ENCODE peak calls at places on chromosomes 1 and 21, in nine cellular contexts. One of them, this sample, is unnamed. For H3K4me1, the result is how much of the 10 kb centered on the place peaks cover.

GRCh38 chr1:30786264-30786991 is 28.9 kb upstream of the LAPTM5 start:
- DNase-seq in body of pancreas: no peak
- DNase-seq in endothelial cell of umbilical vein: no peak
- DNase-seq in uterus: no peak
- DNase-seq in suprapubic skin: no peak
- DNase-seq in gastrocnemius medialis: no peak
- DNase-seq in heart left ventricle: no peak
- DNase-seq in right lobe of liver: peak
- DNase-seq in ovary: no peak
- DNase-seq in this sample: no peak

GRCh38 chr1:160879056-160879455 is 5.9 kb downstream of the ITLN1 start:
- DNase-seq in endothelial cell of umbilical vein: no peak
- DNase-seq in right lobe of liver: no peak
- DNase-seq in ovary: no peak
- DNase-seq in uterus: no peak
- DNase-seq in suprapubic skin: no peak
- DNase-seq in body of pancreas: no peak
- DNase-seq in heart left ventricle: no peak
- DNase-seq in gastrocnemius medialis: no peak
- DNase-seq in this sample: no peak

GRCh38 chr1:25369241-25369640 is 31.1 kb downstream of the TMEM50A start:
- DNase-seq in uterus: no peak
- DNase-seq in endothelial cell of umbilical vein: no peak
- DNase-seq in body of pancreas: no peak
- DNase-seq in heart left ventricle: no peak
- DNase-seq in right lobe of liver: no peak
- DNase-seq in ovary: no peak
- DNase-seq in suprapubic skin: no peak
- DNase-seq in gastrocnemius medialis: no peak
- DNase-seq in this sample: no peak

GRCh38 chr1:230826166-230826875 is 42.0 kb downstream of the C1orf198 start:
- DNase-seq in uterus: no peak
- DNase-seq in suprapubic skin: no peak
- DNase-seq in ovary: no peak
- DNase-seq in heart left ventricle: no peak
- DNase-seq in body of pancreas: no peak
- DNase-seq in endothelial cell of umbilical vein: no peak
- DNase-seq in right lobe of liver: no peak
- DNase-seq in gastrocnemius medialis: no peak
- DNase-seq in this sample: no peak

GRCh38 chr1:237074371-237075117 is 32.6 kb downstream of the RYR2 start:
- DNase-seq in heart left ventricle: no peak
- DNase-seq in ovary: no peak
- DNase-seq in endothelial cell of umbilical vein: no peak
- DNase-seq in uterus: no peak
- DNase-seq in body of pancreas: no peak
- DNase-seq in gastrocnemius medialis: no peak
- DNase-seq in right lobe of liver: no peak
- DNase-seq in suprapubic skin: no peak
- DNase-seq in this sample: no peak

GRCh38 chr21:44802396-44803153 is 955 bp upstream of the UBE2G2 start:
- DNase-seq in right lobe of liver: no peak
- DNase-seq in ovary: no peak
- DNase-seq in uterus: no peak
- DNase-seq in gastrocnemius medialis: no peak
- DNase-seq in suprapubic skin: no peak
- DNase-seq in endothelial cell of umbilical vein: no peak
- DNase-seq in heart left ventricle: no peak
- DNase-seq in body of pancreas: no peak
- DNase-seq in this sample: no peak

GRCh38 chr1:98088361-98088760 is 167.5 kb upstream of the DPYD start:
- DNase-seq in uterus: no peak
- DNase-seq in body of pancreas: no peak
- DNase-seq in ovary: no peak
- DNase-seq in endothelial cell of umbilical vein: no peak
- DNase-seq in right lobe of liver: no peak
- DNase-seq in suprapubic skin: no peak
- DNase-seq in gastrocnemius medialis: no peak
- DNase-seq in heart left ventricle: no peak
- DNase-seq in this sample: no peak

GRCh38 chr1:155910621-155911121 is 478 bp downstream of the RIT1 start:
- DNase-seq in right lobe of liver: no peak
- DNase-seq in body of pancreas: peak
- DNase-seq in heart left ventricle: no peak
- DNase-seq in uterus: peak
- DNase-seq in gastrocnemius medialis: no peak
- DNase-seq in suprapubic skin: no peak
- DNase-seq in ovary: peak
- DNase-seq in endothelial cell of umbilical vein: peak
- DNase-seq in this sample: no peak

GRCh38 chr21:28767523-28767922 is 225.2 kb downstream of the LTN1 start:
- DNase-seq in suprapubic skin: no peak
- DNase-seq in right lobe of liver: no peak
- DNase-seq in endothelial cell of umbilical vein: no peak
- DNase-seq in body of pancreas: no peak
- DNase-seq in uterus: no peak
- DNase-seq in ovary: no peak
- DNase-seq in heart left ventricle: no peak
- DNase-seq in gastrocnemius medialis: no peak
- DNase-seq in this sample: no peak

GRCh38 chr21:28768753-28769152 is 223.9 kb downstream of the LTN1 start:
- DNase-seq in suprapubic skin: no peak
- DNase-seq in ovary: no peak
- DNase-seq in body of pancreas: no peak
- DNase-seq in right lobe of liver: no peak
- DNase-seq in endothelial cell of umbilical vein: no peak
- DNase-seq in uterus: no peak
- DNase-seq in gastrocnemius medialis: no peak
- DNase-seq in heart left ventricle: no peak
- DNase-seq in this sample: no peak

GRCh38 chr21:28761709-28762356 is 230.8 kb downstream of the LTN1 start:
- DNase-seq in body of pancreas: no peak
- DNase-seq in right lobe of liver: no peak
- DNase-seq in endothelial cell of umbilical vein: no peak
- DNase-seq in uterus: no peak
- DNase-seq in ovary: no peak
- DNase-seq in suprapubic skin: no peak
- DNase-seq in heart left ventricle: no peak
- DNase-seq in gastrocnemius medialis: no peak
- DNase-seq in this sample: no peak

GRCh38 chr21:28762357-28762735 is 230.3 kb downstream of the LTN1 start:
- DNase-seq in endothelial cell of umbilical vein: no peak
- DNase-seq in body of pancreas: no peak
- DNase-seq in right lobe of liver: no peak
- DNase-seq in ovary: no peak
- DNase-seq in gastrocnemius medialis: no peak
- DNase-seq in uterus: no peak
- DNase-seq in suprapubic skin: no peak
- DNase-seq in heart left ventricle: no peak
- DNase-seq in this sample: no peak

DNA sequence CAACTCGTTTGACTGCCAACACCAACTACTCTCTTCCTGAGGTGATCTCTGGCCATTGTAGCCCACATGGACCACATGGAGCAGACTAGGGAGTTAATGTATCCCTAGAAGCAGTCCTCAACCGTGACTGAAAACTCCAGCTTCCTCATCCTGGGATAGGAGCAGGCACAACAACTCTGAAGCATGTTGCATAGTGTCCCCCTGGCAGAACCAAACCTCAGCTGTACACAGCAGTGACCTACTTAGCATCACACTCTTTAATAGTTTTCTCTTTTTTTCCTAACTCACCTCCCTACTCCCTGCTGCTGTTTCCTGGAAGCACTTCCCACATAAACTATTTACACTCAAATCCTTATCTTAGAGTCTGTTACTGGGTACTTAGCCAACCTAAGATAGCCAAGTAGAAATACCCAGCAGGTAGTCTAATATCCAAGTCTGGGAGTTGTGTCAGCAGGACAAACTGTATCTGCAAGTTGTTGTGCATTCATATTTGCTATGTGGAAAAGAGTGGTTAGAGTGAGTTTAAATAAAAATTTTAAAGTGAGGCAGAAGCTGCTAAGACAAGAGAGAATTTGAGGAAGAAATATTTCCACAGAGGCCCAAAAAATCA is 228.8 kb downstream of the LTN1 start:
- DNase-seq in ovary: no peak
- DNase-seq in suprapubic skin: no peak
- DNase-seq in endothelial cell of umbilical vein: no peak
- DNase-seq in heart left ventricle: no peak
- DNase-seq in right lobe of liver: no peak
- DNase-seq in gastrocnemius medialis: no peak
- DNase-seq in uterus: no peak
- DNase-seq in body of pancreas: no peak
- DNase-seq in this sample: no peak
- H3K27ac ChIP-seq in ovary: no peak
- H3K27ac ChIP-seq in suprapubic skin: no peak
- H3K27ac ChIP-seq in endothelial cell of umbilical vein: no peak
- H3K27ac ChIP-seq in heart left ventricle: peak
- H3K27ac ChIP-seq in right lobe of liver: no peak
- H3K27ac ChIP-seq in gastrocnemius medialis: no peak
- H3K27ac ChIP-seq in uterus: no peak
- H3K27ac ChIP-seq in body of pancreas: no peak
- H3K27ac ChIP-seq in this sample: no peak

DNA sequence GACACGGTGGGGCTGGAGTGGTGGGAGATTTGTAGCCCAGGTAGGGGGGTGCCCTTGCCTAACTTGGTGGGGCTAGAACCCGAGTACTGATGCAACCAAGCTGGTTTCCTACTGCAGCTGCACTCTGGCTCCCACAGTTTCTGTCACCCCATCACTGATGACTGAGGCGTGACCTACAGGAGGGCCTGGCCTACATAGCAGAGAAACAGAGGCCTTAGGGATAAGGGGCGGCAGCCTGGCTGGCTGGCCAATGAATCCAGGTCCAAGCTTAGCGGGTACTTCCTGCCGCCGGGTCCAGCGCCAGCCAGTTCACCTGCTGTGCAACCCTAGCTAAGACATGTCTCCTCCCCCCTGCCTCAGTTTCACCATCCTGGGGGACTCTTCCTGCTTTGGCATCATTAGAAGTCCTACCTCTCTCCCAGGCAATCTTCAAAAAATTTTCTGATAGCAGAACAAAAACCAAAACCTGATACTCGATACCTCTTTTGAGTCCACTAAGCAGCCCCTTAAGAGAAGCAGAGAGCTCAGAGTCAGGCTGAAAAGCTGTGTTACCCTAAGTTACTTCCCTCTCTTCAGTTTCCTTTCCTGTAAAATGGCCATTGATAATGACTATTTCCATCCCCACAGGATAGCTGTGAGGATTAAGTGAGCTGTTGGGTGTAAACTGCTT is 27.3 kb upstream of the RNF19B start:
- DNase-seq in heart left ventricle: no peak
- DNase-seq in body of pancreas: no peak
- DNase-seq in right lobe of liver: no peak
- DNase-seq in uterus: no peak
- DNase-seq in endothelial cell of umbilical vein: no peak
- DNase-seq in gastrocnemius medialis: no peak
- DNase-seq in ovary: no peak
- DNase-seq in suprapubic skin: no peak
- DNase-seq in this sample: no peak
- TF ChIP-seq POLR2A in heart left ventricle: no peak
- TF ChIP-seq POLR2A in body of pancreas: no peak
- TF ChIP-seq POLR2A in right lobe of liver: no peak
- TF ChIP-seq POLR2A in uterus: no peak
- TF ChIP-seq POLR2A in endothelial cell of umbilical vein: no peak
- TF ChIP-seq POLR2A in gastrocnemius medialis: no peak
- TF ChIP-seq POLR2A in ovary: no peak
- TF ChIP-seq POLR2A in suprapubic skin: no peak
- TF ChIP-seq POLR2A in this sample: no peak

DNA sequence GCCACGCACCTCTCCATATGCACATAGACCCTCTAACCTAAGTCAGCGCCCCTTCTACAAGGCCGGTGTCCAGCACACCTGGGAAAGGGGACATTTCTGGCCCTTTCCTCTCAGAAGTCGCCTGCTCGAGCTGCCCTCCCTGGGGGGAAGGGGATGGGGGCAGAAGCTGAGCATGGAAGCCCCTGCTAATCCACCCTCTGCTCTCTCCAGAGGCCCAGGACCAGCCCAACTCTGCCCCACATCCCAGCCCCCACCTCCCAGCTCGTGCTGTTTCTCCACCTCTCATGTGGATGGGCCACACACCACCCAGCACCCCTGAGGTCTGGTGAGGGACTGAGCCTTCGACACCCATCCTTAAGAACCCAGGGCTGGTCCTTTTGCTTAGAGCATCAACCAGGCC is 14.8 kb downstream of the TNFRSF1B start:
- DNase-seq in heart left ventricle: no peak
- DNase-seq in gastrocnemius medialis: no peak
- DNase-seq in body of pancreas: no peak
- DNase-seq in suprapubic skin: no peak
- DNase-seq in endothelial cell of umbilical vein: no peak
- DNase-seq in uterus: no peak
- DNase-seq in right lobe of liver: no peak
- DNase-seq in ovary: no peak
- DNase-seq in this sample: no peak
- H3K4me1 ChIP-seq in heart left ventricle: half or more
- H3K4me1 ChIP-seq in gastrocnemius medialis: under half
- H3K4me1 ChIP-seq in body of pancreas: under half
- H3K4me1 ChIP-seq in suprapubic skin: half or more
- H3K4me1 ChIP-seq in endothelial cell of umbilical vein: under half
- H3K4me1 ChIP-seq in uterus: under half
- H3K4me1 ChIP-seq in right lobe of liver: half or more
- H3K4me1 ChIP-seq in ovary: under half
- H3K4me1 ChIP-seq in this sample: under half

GRCh38 chr1:18937539-18937938 is 18.9 kb downstream of the IFFO2 start:
- DNase-seq in gastrocnemius medialis: no peak
- DNase-seq in uterus: no peak
- DNase-seq in endothelial cell of umbilical vein: no peak
- DNase-seq in heart left ventricle: no peak
- DNase-seq in right lobe of liver: no peak
- DNase-seq in ovary: no peak
- DNase-seq in suprapubic skin: no peak
- DNase-seq in body of pancreas: no peak
- DNase-seq in this sample: no peak

GRCh38 chr1:18936814-18937481 is 19.5 kb downstream of the IFFO2 start:
- DNase-seq in uterus: no peak
- DNase-seq in body of pancreas: no peak
- DNase-seq in ovary: no peak
- DNase-seq in heart left ventricle: no peak
- DNase-seq in right lobe of liver: peak
- DNase-seq in gastrocnemius medialis: no peak
- DNase-seq in suprapubic skin: no peak
- DNase-seq in endothelial cell of umbilical vein: no peak
- DNase-seq in this sample: no peak

GRCh38 chr1:18938008-18938706 is 18.3 kb downstream of the IFFO2 start:
- DNase-seq in ovary: no peak
- DNase-seq in right lobe of liver: no peak
- DNase-seq in gastrocnemius medialis: no peak
- DNase-seq in endothelial cell of umbilical vein: no peak
- DNase-seq in suprapubic skin: no peak
- DNase-seq in heart left ventricle: no peak
- DNase-seq in uterus: no peak
- DNase-seq in body of pancreas: no peak
- DNase-seq in this sample: no peak

GRCh38 chr1:18934205-18935000 is 22.1 kb downstream of the IFFO2 start:
- DNase-seq in ovary: no peak
- DNase-seq in uterus: no peak
- DNase-seq in heart left ventricle: no peak
- DNase-seq in right lobe of liver: no peak
- DNase-seq in suprapubic skin: no peak
- DNase-seq in endothelial cell of umbilical vein: no peak
- DNase-seq in body of pancreas: no peak
- DNase-seq in gastrocnemius medialis: no peak
- DNase-seq in this sample: no peak

DNA sequence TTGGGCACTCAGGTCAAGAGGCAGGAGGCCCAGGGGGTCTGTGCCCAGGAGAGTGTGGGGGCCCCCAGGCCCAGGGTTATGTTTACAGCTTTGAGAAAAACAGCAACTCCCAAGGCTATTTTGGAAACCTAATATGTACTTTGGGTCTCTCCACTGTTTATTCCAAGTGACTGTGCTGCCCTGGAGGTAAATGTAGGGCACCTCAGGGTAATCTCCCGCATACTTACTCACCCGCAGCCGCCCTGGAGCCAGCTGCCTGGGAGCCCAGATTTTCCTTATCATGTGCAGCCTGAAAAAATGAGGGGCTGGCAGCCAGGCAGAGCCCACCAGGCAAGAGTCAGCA is 20.0 kb downstream of the IFFO2 start:
- DNase-seq in body of pancreas: no peak
- DNase-seq in heart left ventricle: no peak
- DNase-seq in ovary: no peak
- DNase-seq in endothelial cell of umbilical vein: no peak
- DNase-seq in suprapubic skin: no peak
- DNase-seq in gastrocnemius medialis: no peak
- DNase-seq in right lobe of liver: no peak
- DNase-seq in uterus: no peak
- DNase-seq in this sample: no peak
- H3K27ac ChIP-seq in body of pancreas: no peak
- H3K27ac ChIP-seq in heart left ventricle: no peak
- H3K27ac ChIP-seq in ovary: no peak
- H3K27ac ChIP-seq in endothelial cell of umbilical vein: no peak
- H3K27ac ChIP-seq in suprapubic skin: no peak
- H3K27ac ChIP-seq in gastrocnemius medialis: no peak
- H3K27ac ChIP-seq in right lobe of liver: peak
- H3K27ac ChIP-seq in uterus: no peak
- H3K27ac ChIP-seq in this sample: no peak

This sample was measured in Peyer's patch.